ENCODE peak calls at places on chromosomes 11 and 22, in four cellular contexts. Y is fibroblast of lung; R is SJSA1; F is CD4-positive, CD25-positive, alpha-beta regulatory T cell. T is an unnamed sample.

GRCh38 chr11:61784506-61784805 is 7.9 kb downstream of the TMEM258 start:
- DNase-seq in Y (no peak), R (no peak), F (no peak), T (peak; percentile 70)

GRCh38 chr11:39741066-39741465 is 1718.4 kb downstream of the LRRC4C start:
- DNase-seq in Y (peak; percentile 49), R (no peak), F (no peak), T (no peak)

GRCh38 chr11:96388891-96389603 is 665 bp downstream of the CCDC82 start:
- DNase-seq in Y (peak; percentile 65), R (no peak), F (no peak), T (no peak)

GRCh38 chr11:118939948-118940598 is 14.3 kb upstream of the BCL9L start:
- DNase-seq in Y (peak; percentile 23), R (no peak), F (peak; percentile 49), T (no peak)

GRCh38 chr11:128726464-128727139 is 32.7 kb downstream of the FLI1 start:
- DNase-seq in Y (no peak), R (no peak), F (peak; percentile 64), T (no peak)

GRCh38 chr11:118045191-118045590 is 31.7 kb upstream of the TMPRSS4 start:
- DNase-seq in Y (no peak), R (no peak), F (no peak), T (no peak)

GRCh38 chr11:64998141-64998540 is 1.4 kb upstream of the BATF2 start:
- DNase-seq in Y (no peak), R (no peak), F (no peak), T (peak; percentile 33)

GRCh38 chr11:34405079-34405858 is 33.5 kb upstream of the CAT start:
- DNase-seq in Y (peak; percentile 53), R (no peak), F (no peak), T (no peak)

GRCh38 chr22:38098410-38099249 is 11.9 kb downstream of the BAIAP2L2 start:
- DNase-seq in Y (peak; percentile 54), R (no peak), F (no peak), T (no peak)

GRCh38 chr22:29149841-29150555 is 55.7 kb upstream of the EMID1 start:
- DNase-seq in Y (no peak), R (no peak), F (no peak), T (peak; percentile 46)

GRCh38 chr22:41979423-41980250 is 10.4 kb downstream of the SEPTIN3 start:
- DNase-seq in Y (no peak), R (no peak), F (no peak), T (no peak)

GRCh38 chr11:9397746-9398680 is 13.6 kb downstream of the IPO7 start:
- DNase-seq in Y (no peak), R (no peak), F (no peak), T (no peak)

GRCh38 chr11:102010776-102011500 is 36.3 kb upstream of the CFAP300 start:
- DNase-seq in Y (peak; percentile 92), R (peak; percentile 70), F (no peak), T (peak; percentile 68)

GRCh38 chr11:102004220-102004619 is 43.0 kb upstream of the CFAP300 start:
- DNase-seq in Y (no peak), R (no peak), F (no peak), T (no peak)

GRCh38 chr11:102005306-102005705 is 41.9 kb upstream of the CFAP300 start:
- DNase-seq in Y (no peak), R (no peak), F (no peak), T (no peak)

GRCh38 chr11:102006835-102007566 is 40.2 kb upstream of the CFAP300 start:
- DNase-seq in Y (no peak), R (no peak), F (no peak), T (no peak)

DNA sequence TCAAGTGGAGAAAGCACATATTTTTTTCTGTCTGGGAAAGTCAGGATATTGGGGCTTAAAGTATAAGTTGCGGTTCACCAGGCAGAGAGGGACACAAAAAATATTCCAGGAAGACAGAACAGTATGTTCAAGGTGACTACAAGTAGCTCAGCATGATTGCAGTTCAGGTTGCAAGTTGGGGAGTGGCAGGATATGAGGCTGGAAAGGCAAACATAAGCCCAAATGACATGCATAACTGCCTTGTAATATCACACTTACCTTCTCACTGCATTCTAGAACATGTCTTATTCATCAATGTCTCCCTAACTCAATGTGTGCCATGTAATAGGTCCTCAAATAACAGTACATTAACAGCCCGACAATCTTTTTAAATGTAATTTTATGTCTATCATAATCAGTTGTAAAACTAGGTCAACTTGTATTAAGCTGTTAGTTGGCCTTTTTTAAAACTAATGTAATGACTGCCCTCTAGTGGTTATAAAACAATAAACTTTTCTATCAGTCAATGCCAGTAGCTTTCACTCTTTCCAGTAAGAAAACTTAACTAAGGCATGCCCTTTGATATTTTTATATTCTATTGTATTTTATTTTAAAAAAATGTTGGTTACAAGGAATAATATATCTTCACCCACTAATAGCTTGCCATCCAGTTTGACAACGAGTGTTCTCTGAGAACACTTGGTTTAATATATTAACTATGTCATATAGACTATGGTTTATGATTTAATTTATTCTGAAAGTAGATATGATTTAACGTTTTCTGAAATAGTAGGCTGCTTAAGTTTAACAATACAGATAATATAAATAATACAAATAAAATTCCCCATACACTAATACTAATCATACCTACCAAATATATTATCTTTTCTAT is 39.4 kb upstream of the CFAP300 start:
- DNase-seq in Y (peak; percentile 50), R (peak; percentile 27), F (peak; percentile 37), T (peak; percentile 51)
- H3K4me1 ChIP-seq in Y (peaks cover 18% of the 10 kb centered on the region), R (peaks cover 23% of the 10 kb centered on the region), F (no peaks in the 10 kb centered on the region), T (peaks cover 4% of the 10 kb centered on the region)

GRCh38 chr11:57544566-57544965 is 7.2 kb downstream of the SMTNL1 start:
- DNase-seq in Y (no peak), R (no peak), F (no peak), T (no peak)

GRCh38 chr11:57547854-57548377 is 10.5 kb downstream of the SMTNL1 start:
- DNase-seq in Y (no peak), R (no peak), F (no peak), T (peak; percentile 31)

GRCh38 chr11:57545883-57546282 is 8.5 kb downstream of the SMTNL1 start:
- DNase-seq in Y (no peak), R (no peak), F (no peak), T (no peak)

GRCh38 chr11:57546451-57546850 is 9.1 kb downstream of the SMTNL1 start:
- DNase-seq in Y (no peak), R (no peak), F (no peak), T (no peak)

GRCh38 chr11:57546869-57547518 is 9.6 kb downstream of the SMTNL1 start:
- DNase-seq in Y (peak; percentile 26), R (peak; percentile 15), F (no peak), T (peak; percentile 61)
- H3K27ac ChIP-seq in Y (no peak overlapping the region), R (no peak overlapping the region), F (no peak overlapping the region), T (no peak overlapping the region)

GRCh38 chr11:15607361-15608036 is 492.8 kb downstream of the INSC start:
- DNase-seq in Y (no peak), R (no peak), F (no peak), T (no peak)
- H3K4me3 ChIP-seq in Y (no peak overlapping the region), R (no peak overlapping the region), F (no peak overlapping the region), T (no peak overlapping the region)

GRCh38 chr22:19884161-19884953 is 29.7 kb upstream of the GNB1L start:
- DNase-seq in Y (no peak), R (no peak), F (no peak), T (no peak)
- H3K4me1 ChIP-seq in Y (peaks cover 46% of the 10 kb centered on the region), R (peaks cover 54% of the 10 kb centered on the region), F (peaks cover 51% of the 10 kb centered on the region), T (peaks cover 73% of the 10 kb centered on the region)

GRCh38 chr11:115522302-115522701 is 18.1 kb upstream of the CADM1 start:
- DNase-seq in Y (no peak), R (no peak), F (no peak), T (no peak)

GRCh38 chr11:115518983-115519382 is 14.8 kb upstream of the CADM1 start:
- DNase-seq in Y (no peak), R (no peak), F (no peak), T (no peak)

GRCh38 chr11:115524572-115524971 is 20.4 kb upstream of the CADM1 start:
- DNase-seq in Y (no peak), R (no peak), F (no peak), T (no peak)

GRCh38 chr11:115523727-115524399 is 19.6 kb upstream of the CADM1 start:
- DNase-seq in Y (no peak), R (no peak), F (no peak), T (no peak)

DNA sequence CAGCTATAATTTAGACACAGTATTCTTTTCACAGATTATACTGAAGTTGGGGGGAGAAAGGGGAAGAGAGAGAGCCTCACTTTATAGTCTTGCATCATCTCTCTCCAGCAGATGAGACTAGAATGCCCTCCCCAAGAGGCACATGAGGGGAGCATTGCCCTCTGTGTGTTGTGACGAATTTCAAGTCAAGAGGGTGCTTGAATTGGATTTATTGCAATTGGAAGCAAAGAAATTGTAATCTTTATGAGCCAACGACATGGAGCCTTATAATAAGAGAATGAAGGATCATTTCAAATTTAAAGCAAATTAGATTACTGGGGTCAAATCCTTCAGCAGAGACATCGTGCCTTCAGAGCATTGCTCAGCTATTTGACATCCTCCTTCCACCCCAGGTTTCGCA is 17.7 kb upstream of the CADM1 start:
- DNase-seq in Y (no peak), R (no peak), F (no peak), T (no peak)
- H3K27ac ChIP-seq in Y (no peak overlapping the region), R (no peak overlapping the region), F (no peak overlapping the region), T (no peak overlapping the region)

DNA sequence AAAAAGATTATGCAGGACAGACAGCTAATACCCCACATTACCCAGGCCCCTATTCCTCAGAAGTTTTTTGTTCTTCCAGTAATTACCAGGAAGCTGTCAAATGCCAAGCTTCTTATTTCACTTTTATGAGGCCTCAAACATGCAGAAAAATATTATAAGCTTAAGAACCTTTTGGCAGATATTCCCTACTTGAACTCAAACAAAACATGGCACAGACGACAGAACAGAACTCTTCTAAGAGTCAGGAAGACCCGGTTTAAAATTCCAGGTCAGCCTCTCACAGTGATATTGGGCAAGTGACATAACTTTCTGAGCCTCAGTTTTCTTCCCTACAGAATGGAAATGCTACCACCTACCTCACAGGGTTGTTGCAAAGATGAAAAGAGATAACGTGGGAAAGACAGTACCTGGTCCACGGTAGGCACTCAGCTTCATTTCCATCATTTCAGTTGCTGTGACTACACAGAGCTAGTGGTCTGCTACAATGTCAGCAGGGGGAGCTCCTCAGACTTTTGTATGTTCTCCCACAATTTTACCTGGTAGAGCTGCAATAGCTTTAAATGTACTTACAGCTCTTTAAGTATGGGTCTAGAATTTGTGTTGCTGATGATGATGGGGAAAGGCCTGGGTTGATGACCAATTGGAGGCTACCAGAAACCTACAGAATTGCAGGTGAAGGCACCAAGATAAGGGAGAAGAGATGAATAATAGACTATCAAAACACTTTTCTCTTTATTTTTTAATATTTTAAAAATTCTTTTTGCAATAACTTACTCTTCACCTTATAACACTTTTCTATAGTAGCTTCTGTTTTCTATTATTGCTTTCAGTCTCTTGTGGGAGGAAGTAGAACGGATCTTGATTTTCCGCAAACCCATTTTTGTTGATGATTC is 98.3 kb upstream of the CHRM4 start:
- DNase-seq in Y (peak; percentile 48), R (peak; percentile 24), F (peak; percentile 39), T (peak; percentile 31)
- H3K4me3 ChIP-seq in Y (no peak overlapping the region), R (no peak overlapping the region), F (no peak overlapping the region), T (no peak overlapping the region)

T was measured in SJCRH30.